ENCODE peak calls at places on chromosomes 5 and 9, in five cellular contexts. O, U, R, G and P are unnamed samples.

GRCh38 chr5:74651710-74652109 is 11.2 kb upstream of the ENC1 start:
- DNase-seq in R (no peak), G (no peak), O (no peak), U (no peak), P (no peak)

GRCh38 chr9:99023831-99024230 is 80.1 kb downstream of the COL15A1 start:
- DNase-seq in R (no peak), G (no peak), O (peak), U (peak), P (no peak)

GRCh38 chr5:60842859-60843692 is 993 bp downstream of the ELOVL7 start:
- DNase-seq in U (no peak), G (peak), R (peak), O (no peak), P (peak)

GRCh38 chr5:73118331-73119011 is 1.9 kb upstream of the TMEM171 start:
- DNase-seq in G (no peak), O (no peak), U (no peak), R (no peak), P (no peak)

GRCh38 chr5:151202381-151203139 is 21.3 kb downstream of the CCDC69 start:
- DNase-seq in O (peak), U (peak), R (no peak), G (no peak), P (no peak)

GRCh38 chr5:168464641-168465040 is 21.6 kb upstream of the RARS1 start:
- DNase-seq in O (no peak), U (no peak), G (no peak), R (no peak), P (no peak)

GRCh38 chr9:37293664-37294524 is 128.6 kb upstream of the GRHPR start:
- DNase-seq in O (peak), U (peak), R (peak), G (no peak), P (peak)

GRCh38 chr9:26744362-26744965 is 148.1 kb downstream of the CAAP1 start:
- DNase-seq in R (peak), U (peak), O (peak), G (no peak), P (peak)

GRCh38 chr5:34574976-34575467 is 81.1 kb upstream of the RAI14 start:
- DNase-seq in O (no peak), U (no peak), R (no peak), G (no peak), P (no peak)

GRCh38 chr5:15555176-15555575 is 55.2 kb downstream of the FBXL7 start:
- DNase-seq in R (no peak), U (no peak), G (no peak), O (no peak), P (no peak)

GRCh38 chr5:14787801-14788579 is 83.6 kb downstream of the ANKH start:
- DNase-seq in U (no peak), O (no peak), R (no peak), G (no peak), P (no peak)

GRCh38 chr5:129387944-129388343 is 72.2 kb upstream of the ADAMTS19 start:
- DNase-seq in O (no peak), R (no peak), G (no peak), U (no peak), P (no peak)
- TF ChIP-seq CTCF in O (no peak), R (no peak), G (no peak), U (no peak), P (no peak)

GRCh38 chr9:77897292-77897691 is 134.3 kb downstream of the GNAQ start:
- DNase-seq in U (no peak), R (peak), O (peak), G (no peak), P (no peak)
- TF ChIP-seq CTCF in U (peak), R (peak), O (peak), G (no peak), P (no peak)

DNA sequence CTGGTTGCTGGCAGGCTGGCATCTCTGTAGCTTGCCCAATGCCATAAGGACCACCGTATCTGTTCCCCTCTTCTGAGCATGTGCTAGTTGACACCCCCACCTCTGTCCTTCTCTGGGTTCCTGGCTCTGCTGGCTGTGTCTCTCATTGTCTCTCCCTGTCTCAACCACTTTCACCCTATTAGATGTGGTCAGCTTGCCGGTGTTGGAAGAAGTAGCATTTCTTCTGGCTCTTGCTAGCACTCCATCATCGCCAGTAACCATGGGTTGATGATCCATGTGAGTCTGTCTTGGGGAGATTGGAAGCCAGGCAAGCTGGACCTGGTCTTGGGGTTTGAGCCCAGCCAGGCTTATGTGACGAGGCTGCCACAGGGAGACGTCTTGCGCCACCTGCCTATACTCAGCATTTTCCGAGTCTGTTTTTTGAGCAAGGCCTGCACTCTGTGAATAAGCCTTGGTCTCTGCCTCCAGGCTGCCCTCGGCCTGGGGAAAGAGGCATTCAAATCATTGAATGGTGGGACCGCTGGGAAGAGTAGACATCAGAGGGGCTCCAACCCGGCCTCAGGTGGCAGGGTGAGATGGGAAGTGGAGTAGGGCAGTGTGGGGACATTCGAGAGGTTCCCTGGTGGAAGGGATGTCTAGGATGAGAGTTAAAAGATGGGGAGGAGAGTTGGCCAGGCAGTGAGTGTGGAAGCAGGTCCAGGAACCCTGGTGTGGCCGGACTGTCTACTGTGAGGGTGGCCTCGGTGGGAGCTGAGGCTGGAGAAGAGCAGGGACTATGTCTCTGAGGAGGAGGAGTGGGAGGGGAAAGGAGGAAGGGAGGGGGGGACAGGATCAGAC is 74.3 kb downstream of the ZNF618 start:
- DNase-seq in G (no peak), O (no peak), R (no peak), U (no peak), P (no peak)
- TF ChIP-seq CTCF in G (no peak), O (no peak), R (no peak), U (no peak), P (no peak)

GRCh38 chr5:140635291-140636257 is 2.6 kb upstream of the CD14 start:
- DNase-seq in G (no peak), O (no peak), U (no peak), R (no peak), P (no peak)
- TF ChIP-seq CTCF in G (peak), O (no peak), U (no peak), R (no peak), P (no peak)

DNA sequence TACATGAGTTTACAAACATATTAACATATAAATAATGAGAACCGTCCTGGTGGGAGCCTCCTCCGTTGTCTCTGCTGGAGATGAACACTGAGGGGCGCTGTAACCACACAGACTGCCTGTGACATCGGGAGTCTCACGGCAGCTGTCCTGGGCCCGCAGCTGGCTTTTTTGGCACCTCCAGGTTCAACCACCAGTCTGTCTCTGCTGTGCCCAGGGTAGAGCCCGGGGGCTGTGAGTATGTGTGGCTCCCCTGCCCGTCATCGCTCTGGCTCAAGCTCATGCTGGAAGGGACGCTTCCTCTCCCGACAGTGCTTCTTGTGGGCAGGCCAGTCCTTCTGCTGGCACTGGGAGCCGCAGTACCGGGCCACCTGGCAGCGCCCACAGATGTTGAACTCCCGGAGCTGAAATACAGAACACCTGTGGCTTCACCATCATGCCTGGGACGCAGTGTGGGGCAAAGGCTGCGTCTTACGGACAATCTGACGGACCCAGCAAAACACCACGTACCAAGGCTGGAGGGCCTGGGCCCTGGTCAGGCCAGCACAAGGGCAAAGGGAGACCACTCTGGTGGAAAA is 3.6 kb upstream of the DPH7 start:
- DNase-seq in O (peak), R (peak), G (peak), U (peak), P (no peak)
- TF ChIP-seq CTCF in O (peak), R (peak), G (peak), U (peak), P (peak)

DNA sequence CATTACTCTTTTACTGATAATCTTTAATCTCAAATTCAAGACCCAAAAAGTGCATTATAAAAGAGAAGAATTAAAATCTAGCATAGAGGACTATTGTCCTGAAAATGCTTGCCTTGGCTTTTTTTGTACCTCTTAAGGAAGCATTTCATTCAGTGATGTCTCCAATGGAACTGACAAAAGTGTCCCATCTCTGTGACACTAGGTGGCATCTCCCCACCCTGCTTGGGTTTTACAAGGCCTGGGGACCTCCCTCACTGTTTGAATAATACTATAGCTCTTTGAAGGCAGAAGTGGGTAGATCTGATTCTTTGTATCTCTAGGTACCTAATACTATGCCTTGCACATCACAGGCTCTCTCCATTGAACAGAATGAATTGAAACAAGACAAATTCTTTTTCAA is 180.6 kb downstream of the EPB41L4A start:
- DNase-seq in O (no peak), G (no peak), U (no peak), R (peak), P (no peak)
- TF ChIP-seq CTCF in O (no peak), G (no peak), U (no peak), R (peak), P (peak)

GRCh38 chr5:180331647-180331950 is 21.5 kb downstream of the GFPT2 start:
- DNase-seq in O (no peak), R (peak), G (no peak), U (no peak), P (no peak)

GRCh38 chr5:180330810-180331646 is 22.1 kb downstream of the GFPT2 start:
- DNase-seq in R (no peak), U (peak), O (peak), G (peak), P (no peak)

GRCh38 chr5:180333661-180334060 is 19.5 kb downstream of the GFPT2 start:
- DNase-seq in O (peak), U (peak), R (no peak), G (peak), P (no peak)

GRCh38 chr5:180332861-180333260 is 20.3 kb downstream of the GFPT2 start:
- DNase-seq in G (no peak), R (no peak), O (no peak), U (no peak), P (no peak)

GRCh38 chr5:180332051-180332517 is 21.1 kb downstream of the GFPT2 start:
- DNase-seq in U (peak), R (peak), G (peak), O (peak), P (no peak)
- TF ChIP-seq CTCF in U (peak), R (peak), G (peak), O (peak), P (no peak)

GRCh38 chr5:141326088-141326854 is 4.0 kb upstream of the PCDHGA1 start:
- DNase-seq in R (peak), O (peak), U (peak), G (peak), P (peak)

GRCh38 chr5:141328231-141328630 is 2.1 kb upstream of the PCDHGA1 start:
- DNase-seq in G (no peak), O (no peak), R (no peak), U (no peak), P (no peak)

DNA sequence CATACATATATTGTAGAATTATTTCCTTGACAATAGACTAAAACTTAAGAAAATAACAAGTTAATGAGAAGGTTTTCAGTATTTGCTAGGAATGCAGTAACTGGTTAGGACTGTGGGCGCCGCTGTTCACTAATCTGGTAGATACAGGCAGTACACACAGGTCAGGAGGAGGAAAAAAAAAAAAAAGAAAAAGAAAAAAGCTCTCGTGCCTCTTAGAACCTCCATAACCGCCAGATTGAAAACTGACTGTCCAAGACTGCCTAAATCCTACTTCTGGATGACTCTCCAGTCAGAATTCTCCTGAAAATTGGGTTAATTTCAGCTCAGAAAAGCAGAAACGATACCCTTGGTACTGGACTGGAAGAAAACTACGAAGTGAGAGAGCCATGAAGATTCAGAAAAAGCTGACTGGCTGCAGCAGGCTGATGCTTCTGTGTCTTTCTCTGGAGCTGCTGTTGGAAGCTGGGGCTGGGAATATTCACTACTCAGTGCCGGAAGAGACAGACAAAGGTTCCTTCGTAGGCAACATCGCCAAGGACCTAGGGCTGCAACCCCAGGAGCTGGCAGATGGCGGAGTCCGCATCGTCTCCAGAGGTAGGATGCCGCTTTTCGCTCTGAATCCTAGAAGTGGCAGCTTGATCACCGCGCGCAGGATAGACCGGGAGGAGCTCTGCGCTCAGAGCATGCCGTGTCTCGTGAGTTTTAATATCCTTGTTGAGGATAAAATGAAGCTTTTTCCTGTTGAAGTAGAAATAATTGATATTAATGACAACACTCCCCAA is at the start of gene PCDHGA1:
- DNase-seq in U (peak), O (peak), R (peak), G (peak), P (peak)
- TF ChIP-seq CTCF in U (peak), O (peak), R (peak), G (peak), P (peak)